ENCODE peak calls at places on chromosomes 5 and 9, in five cellular contexts. Q, L, Z, B and C are unnamed samples. For H3K27me3 and H3K36me3, the result is how much of the 10 kb centered on the place peaks cover.

GRCh38 chr9:137646341-137646740 is 27.5 kb downstream of the EHMT1 start:
- DNase-seq in Q (no peak), L (no peak), Z (no peak), B (no peak), C (no peak)

GRCh38 chr5:3265131-3265885 is 330.3 kb upstream of the IRX1 start:
- DNase-seq in Q (no peak), L (no peak), Z (no peak), B (no peak), C (no peak)

GRCh38 chr9:125444166-125444565 is 182.5 kb downstream of the GAPVD1 start:
- DNase-seq in Q (no peak), L (no peak), Z (no peak), B (no peak), C (peak)

GRCh38 chr9:136171009-136171800 is 33.7 kb downstream of the LHX3 start:
- DNase-seq in Q (peak), L (peak), Z (peak), B (no peak), C (peak)

GRCh38 chr5:3414371-3414770 is 181.3 kb upstream of the IRX1 start:
- DNase-seq in Q (no peak), L (no peak), Z (no peak), B (no peak), C (no peak)

GRCh38 chr5:2750026-2750757 is 1.3 kb downstream of the IRX2 start:
- DNase-seq in Q (peak), L (peak), Z (no peak), B (no peak), C (peak)

GRCh38 chr5:158032246-158032645 is 173.3 kb upstream of the CLINT1 start:
- DNase-seq in Q (no peak), L (no peak), Z (no peak), B (no peak), C (no peak)

GRCh38 chr9:126860077-126860756 is at the start of gene ZBTB34:
- DNase-seq in Q (peak), L (peak), Z (no peak), B (no peak), C (peak)

DNA sequence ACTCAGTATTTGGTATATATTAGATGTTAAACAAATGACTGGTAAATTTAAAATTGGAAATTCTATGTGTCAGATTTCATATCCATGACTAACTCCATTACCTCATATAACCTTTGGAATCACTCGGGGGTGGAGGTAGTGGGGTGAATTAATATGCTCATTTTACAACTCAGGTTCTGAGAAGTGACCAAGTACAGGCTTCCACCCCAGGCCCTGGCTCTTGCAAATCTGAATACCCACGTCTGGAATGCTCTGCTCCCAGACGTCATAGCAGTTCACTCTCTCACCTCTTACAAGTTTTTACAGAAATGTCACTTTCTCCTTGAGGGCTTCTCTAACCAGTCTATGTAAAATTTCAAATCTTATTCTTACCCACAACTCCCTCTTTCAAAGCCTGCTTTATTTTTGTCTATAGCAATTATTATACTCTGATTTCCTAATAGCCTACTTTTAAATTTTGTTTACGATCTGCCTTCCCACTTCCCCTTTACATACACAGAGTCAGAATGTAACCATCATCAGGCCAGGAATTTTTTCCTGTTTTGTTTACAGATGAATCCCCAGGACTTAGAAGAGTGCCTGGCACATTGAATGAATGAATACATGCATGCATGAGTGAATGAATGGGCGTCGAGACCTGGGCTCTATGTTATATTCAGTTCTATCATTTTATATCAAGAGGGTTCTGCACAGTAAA is 134.1 kb upstream of the IFNE start:
- DNase-seq in Q (no peak), L (no peak), Z (no peak), B (no peak), C (no peak)
- H3K4me3 ChIP-seq in Q (no peak), L (no peak), Z (no peak), B (no peak), C (no peak)

GRCh38 chr5:135036405-135036804 is 2.4 kb upstream of the PITX1 start:
- DNase-seq in Q (no peak), L (no peak), Z (no peak), B (no peak), C (no peak)
- H3K27me3 ChIP-seq in Q (half or more), L (half or more), Z (half or more), B (half or more), C (half or more)

DNA sequence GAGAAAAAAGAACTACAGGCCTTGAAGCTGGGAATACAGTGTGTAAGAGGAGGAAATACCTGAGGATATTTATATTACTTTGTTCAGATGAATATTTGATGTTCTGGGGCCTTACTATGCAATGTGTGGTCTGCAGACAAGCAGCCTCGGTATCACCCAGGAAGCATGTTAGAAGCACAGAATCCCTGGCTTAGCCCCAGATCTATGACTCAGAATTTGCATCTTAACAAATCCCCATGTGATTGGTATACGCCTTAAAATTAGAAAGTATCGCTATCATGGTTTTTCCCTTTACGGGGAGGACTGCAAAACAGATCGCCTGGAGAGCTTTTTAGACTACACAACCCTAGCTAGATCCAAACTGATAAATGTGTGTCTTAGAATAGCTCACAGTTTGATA is 121.0 kb downstream of the JAKMIP2 start:
- DNase-seq in Q (no peak), L (no peak), Z (no peak), B (no peak), C (no peak)
- H3K36me3 ChIP-seq in Q (under half), L (under half), Z (under half), B (under half), C (under half)

GRCh38 chr9:11868795-11869194 is 824.4 kb upstream of the TYRP1 start:
- DNase-seq in Q (no peak), L (no peak), Z (no peak), B (no peak), C (no peak)

GRCh38 chr9:11874414-11874813 is 818.8 kb upstream of the TYRP1 start:
- DNase-seq in Q (no peak), L (no peak), Z (no peak), B (no peak), C (no peak)

GRCh38 chr9:11871832-11872231 is 821.4 kb upstream of the TYRP1 start:
- DNase-seq in Q (no peak), L (peak), Z (no peak), B (no peak), C (no peak)
- H3K4me3 ChIP-seq in Q (no peak), L (no peak), Z (no peak), B (no peak), C (no peak)

GRCh38 chr5:58855851-58856739 is 273.2 kb downstream of the RAB3C start:
- DNase-seq in Q (no peak), L (no peak), Z (no peak), B (no peak), C (no peak)

GRCh38 chr5:58860680-58861079 is 277.8 kb downstream of the RAB3C start:
- DNase-seq in Q (no peak), L (no peak), Z (no peak), B (no peak), C (no peak)
- H3K27me3 ChIP-seq in Q (under half), L (under half), Z (under half), B (under half), C (under half)

GRCh38 chr5:168430303-168430702 is 56.0 kb upstream of the RARS1 start:
- DNase-seq in Q (no peak), L (no peak), Z (no peak), B (no peak), C (no peak)
- H3K36me3 ChIP-seq in Q (under half), L (under half), Z (half or more), B (under half), C (under half)

GRCh38 chr5:40687316-40687715 is 7.6 kb downstream of the PTGER4 start:
- DNase-seq in Q (no peak), L (no peak), Z (no peak), B (no peak), C (no peak)

GRCh38 chr5:40682431-40683017 is 2.8 kb downstream of the PTGER4 start:
- DNase-seq in Q (no peak), L (no peak), Z (no peak), B (no peak), C (no peak)

GRCh38 chr5:40683351-40683750 is 3.6 kb downstream of the PTGER4 start:
- DNase-seq in Q (no peak), L (peak), Z (no peak), B (no peak), C (no peak)

GRCh38 chr5:40685952-40686351 is 6.2 kb downstream of the PTGER4 start:
- DNase-seq in Q (no peak), L (no peak), Z (no peak), B (no peak), C (no peak)

GRCh38 chr5:40685191-40685590 is 5.5 kb downstream of the PTGER4 start:
- DNase-seq in Q (no peak), L (no peak), Z (no peak), B (no peak), C (no peak)
- H3K4me3 ChIP-seq in Q (no peak), L (no peak), Z (no peak), B (peak), C (no peak)

DNA sequence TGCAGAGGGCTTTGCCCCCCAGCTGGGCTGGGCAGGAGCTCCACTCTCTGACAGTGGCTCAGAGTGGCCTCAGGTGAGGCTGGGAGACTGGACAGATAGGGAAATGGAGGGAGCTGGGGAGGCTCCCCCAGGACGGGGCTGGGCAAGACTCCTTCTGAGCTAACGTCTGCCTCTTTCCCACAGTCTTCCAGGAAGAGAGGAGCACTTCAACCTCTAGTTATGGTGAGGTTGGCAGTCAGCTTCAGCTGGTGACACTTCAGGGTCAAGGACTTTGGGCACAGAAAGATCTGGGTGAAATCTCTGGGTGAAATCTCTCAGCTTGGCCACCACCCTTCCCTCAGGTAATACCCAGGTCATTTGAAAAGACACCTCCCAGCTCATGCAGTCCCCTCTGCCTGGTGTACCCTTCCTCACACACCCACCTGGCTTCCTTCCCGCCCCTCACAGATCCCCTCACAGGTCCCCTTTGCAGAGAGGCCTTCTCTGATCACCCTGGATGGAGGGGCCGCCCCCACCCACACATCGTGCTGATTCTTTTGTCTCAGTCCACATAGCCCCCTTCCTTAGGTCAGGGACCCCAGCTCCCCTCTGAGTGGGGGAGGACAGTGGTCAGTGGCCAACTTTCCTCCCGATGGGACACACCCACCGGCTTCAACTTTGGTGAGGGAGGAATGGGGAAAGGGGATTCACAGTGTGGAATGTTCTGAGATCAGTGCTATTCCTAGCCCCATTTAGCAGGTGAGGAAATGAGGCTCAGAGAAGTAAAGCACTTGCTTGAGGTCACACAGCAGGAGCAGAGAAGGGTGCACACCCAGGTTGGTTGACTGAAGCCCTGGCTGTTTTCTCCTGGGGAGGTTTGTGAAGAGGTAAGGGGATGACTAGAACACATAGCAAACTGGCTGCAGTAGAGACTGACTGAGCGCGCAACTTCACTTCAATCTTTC is 15.8 kb upstream of the NEURL1B start:
- DNase-seq in Q (no peak), L (no peak), Z (no peak), B (no peak), C (no peak)
- H3K27me3 ChIP-seq in Q (under half), L (under half), Z (under half), B (under half), C (under half)

DNA sequence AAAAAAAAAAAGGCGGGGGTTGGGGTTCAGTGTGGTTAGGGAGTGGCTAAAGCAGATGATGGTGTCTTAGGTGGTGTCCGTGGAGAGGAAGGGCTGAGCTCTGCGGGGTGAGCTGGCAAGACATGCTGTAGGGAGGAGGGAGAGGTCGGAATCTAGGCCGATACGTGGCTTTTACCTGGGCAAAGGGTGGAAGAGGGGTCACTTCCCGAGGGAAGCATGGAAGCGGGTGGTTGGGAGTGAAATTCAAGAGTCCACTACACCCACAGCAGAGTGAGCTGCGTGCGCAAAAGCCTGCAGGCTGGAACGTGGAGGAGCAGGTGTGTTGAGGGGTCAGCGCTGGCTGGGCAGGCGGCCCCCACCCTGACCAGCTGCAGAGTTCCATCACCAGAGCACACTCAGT is 17.8 kb downstream of the TBC1D9B start:
- DNase-seq in Q (no peak), L (no peak), Z (no peak), B (no peak), C (no peak)
- H3K36me3 ChIP-seq in Q (half or more), L (under half), Z (half or more), B (half or more), C (under half)

GRCh38 chr5:43482490-43483064 is 1.1 kb downstream of the TMEM267 start:
- DNase-seq in Q (no peak), L (no peak), Z (no peak), B (no peak), C (peak)
- H3K4me3 ChIP-seq in Q (peak), L (peak), Z (peak), B (peak), C (peak)